ENCODE peak calls at places on chromosomes 3 and 15, in ten cellular contexts. One of them, this sample, is unnamed.

GRCh38 chr3:162390891-162391290 is 894.3 kb downstream of the OTOL1 start:
- DNase-seq in spleen: no peak
- DNase-seq in activated naive CD4-positive, alpha-beta T cell treated with anti-CD3 and anti-CD28 coated beads for 36 hours: no peak
- DNase-seq in activated CD8-positive, alpha-beta memory T cell treated with anti-CD3 and anti-CD28 coated beads, Interleukin-2, amount 50 U/mL, for 48 hours: no peak
- DNase-seq in HCT116: peak
- DNase-seq in DMS153: no peak
- DNase-seq in globus pallidus: no peak
- DNase-seq in nephron progenitor cell: no peak
- DNase-seq in cardiac fibroblast: peak
- DNase-seq in uterus: no peak
- DNase-seq in this sample: peak

GRCh38 chr15:96327155-96327741 is 3.3 kb upstream of the NR2F2 start:
- DNase-seq in DMS153: no peak
- DNase-seq in cardiac fibroblast: peak
- DNase-seq in spleen: no peak
- DNase-seq in nephron progenitor cell: no peak
- DNase-seq in uterus: peak
- DNase-seq in activated naive CD4-positive, alpha-beta T cell treated with anti-CD3 and anti-CD28 coated beads for 36 hours: no peak
- DNase-seq in globus pallidus: peak
- DNase-seq in activated CD8-positive, alpha-beta memory T cell treated with anti-CD3 and anti-CD28 coated beads, Interleukin-2, amount 50 U/mL, for 48 hours: no peak
- DNase-seq in HCT116: peak
- DNase-seq in this sample: peak

GRCh38 chr3:146086211-146086610 is 74.8 kb downstream of the PLOD2 start:
- DNase-seq in DMS153: no peak
- DNase-seq in cardiac fibroblast: no peak
- DNase-seq in uterus: no peak
- DNase-seq in activated naive CD4-positive, alpha-beta T cell treated with anti-CD3 and anti-CD28 coated beads for 36 hours: no peak
- DNase-seq in spleen: no peak
- DNase-seq in HCT116: no peak
- DNase-seq in activated CD8-positive, alpha-beta memory T cell treated with anti-CD3 and anti-CD28 coated beads, Interleukin-2, amount 50 U/mL, for 48 hours: no peak
- DNase-seq in globus pallidus: no peak
- DNase-seq in nephron progenitor cell: no peak
- DNase-seq in this sample: no peak

GRCh38 chr3:128323206-128324081 is 143.2 kb downstream of the DNAJB8 start:
- DNase-seq in HCT116: no peak
- DNase-seq in spleen: no peak
- DNase-seq in activated naive CD4-positive, alpha-beta T cell treated with anti-CD3 and anti-CD28 coated beads for 36 hours: no peak
- DNase-seq in nephron progenitor cell: no peak
- DNase-seq in uterus: no peak
- DNase-seq in cardiac fibroblast: no peak
- DNase-seq in DMS153: no peak
- DNase-seq in activated CD8-positive, alpha-beta memory T cell treated with anti-CD3 and anti-CD28 coated beads, Interleukin-2, amount 50 U/mL, for 48 hours: peak
- DNase-seq in globus pallidus: no peak
- DNase-seq in this sample: peak

GRCh38 chr3:133113526-133113925 is 75.3 kb downstream of the TMEM108 start:
- DNase-seq in uterus: no peak
- DNase-seq in nephron progenitor cell: no peak
- DNase-seq in globus pallidus: no peak
- DNase-seq in spleen: no peak
- DNase-seq in activated CD8-positive, alpha-beta memory T cell treated with anti-CD3 and anti-CD28 coated beads, Interleukin-2, amount 50 U/mL, for 48 hours: no peak
- DNase-seq in cardiac fibroblast: no peak
- DNase-seq in DMS153: no peak
- DNase-seq in activated naive CD4-positive, alpha-beta T cell treated with anti-CD3 and anti-CD28 coated beads for 36 hours: no peak
- DNase-seq in HCT116: no peak
- DNase-seq in this sample: no peak

GRCh38 chr3:14241716-14242115 is 63.1 kb downstream of the LSM3 start:
- DNase-seq in nephron progenitor cell: no peak
- DNase-seq in activated naive CD4-positive, alpha-beta T cell treated with anti-CD3 and anti-CD28 coated beads for 36 hours: no peak
- DNase-seq in activated CD8-positive, alpha-beta memory T cell treated with anti-CD3 and anti-CD28 coated beads, Interleukin-2, amount 50 U/mL, for 48 hours: no peak
- DNase-seq in globus pallidus: no peak
- DNase-seq in uterus: no peak
- DNase-seq in DMS153: no peak
- DNase-seq in cardiac fibroblast: no peak
- DNase-seq in spleen: no peak
- DNase-seq in HCT116: no peak
- DNase-seq in this sample: no peak

GRCh38 chr3:134249442-134249841 is 1.2 kb downstream of the RYK start:
- DNase-seq in nephron progenitor cell: no peak
- DNase-seq in HCT116: no peak
- DNase-seq in activated CD8-positive, alpha-beta memory T cell treated with anti-CD3 and anti-CD28 coated beads, Interleukin-2, amount 50 U/mL, for 48 hours: no peak
- DNase-seq in cardiac fibroblast: no peak
- DNase-seq in globus pallidus: peak
- DNase-seq in DMS153: no peak
- DNase-seq in spleen: no peak
- DNase-seq in uterus: no peak
- DNase-seq in activated naive CD4-positive, alpha-beta T cell treated with anti-CD3 and anti-CD28 coated beads for 36 hours: no peak
- DNase-seq in this sample: no peak

GRCh38 chr3:52372822-52373504 is 56.8 kb downstream of the DNAH1 start:
- DNase-seq in DMS153: no peak
- DNase-seq in activated naive CD4-positive, alpha-beta T cell treated with anti-CD3 and anti-CD28 coated beads for 36 hours: peak
- DNase-seq in uterus: no peak
- DNase-seq in activated CD8-positive, alpha-beta memory T cell treated with anti-CD3 and anti-CD28 coated beads, Interleukin-2, amount 50 U/mL, for 48 hours: no peak
- DNase-seq in HCT116: no peak
- DNase-seq in cardiac fibroblast: no peak
- DNase-seq in spleen: peak
- DNase-seq in globus pallidus: no peak
- DNase-seq in nephron progenitor cell: peak
- DNase-seq in this sample: no peak

GRCh38 chr3:66403268-66403990 is 97.4 kb downstream of the LRIG1 start:
- DNase-seq in DMS153: no peak
- DNase-seq in nephron progenitor cell: no peak
- DNase-seq in HCT116: no peak
- DNase-seq in activated CD8-positive, alpha-beta memory T cell treated with anti-CD3 and anti-CD28 coated beads, Interleukin-2, amount 50 U/mL, for 48 hours: no peak
- DNase-seq in globus pallidus: no peak
- DNase-seq in cardiac fibroblast: no peak
- DNase-seq in spleen: no peak
- DNase-seq in activated naive CD4-positive, alpha-beta T cell treated with anti-CD3 and anti-CD28 coated beads for 36 hours: no peak
- DNase-seq in uterus: no peak
- DNase-seq in this sample: peak

GRCh38 chr15:35522061-35522460 is 23.9 kb downstream of the DPH6 start:
- DNase-seq in HCT116: no peak
- DNase-seq in spleen: no peak
- DNase-seq in DMS153: no peak
- DNase-seq in nephron progenitor cell: no peak
- DNase-seq in globus pallidus: no peak
- DNase-seq in activated CD8-positive, alpha-beta memory T cell treated with anti-CD3 and anti-CD28 coated beads, Interleukin-2, amount 50 U/mL, for 48 hours: no peak
- DNase-seq in cardiac fibroblast: peak
- DNase-seq in activated naive CD4-positive, alpha-beta T cell treated with anti-CD3 and anti-CD28 coated beads for 36 hours: no peak
- DNase-seq in uterus: no peak
- DNase-seq in this sample: no peak

GRCh38 chr3:86175051-86175536 is 815.9 kb downstream of the VGLL3 start:
- DNase-seq in globus pallidus: no peak
- DNase-seq in DMS153: no peak
- DNase-seq in cardiac fibroblast: no peak
- DNase-seq in HCT116: no peak
- DNase-seq in activated CD8-positive, alpha-beta memory T cell treated with anti-CD3 and anti-CD28 coated beads, Interleukin-2, amount 50 U/mL, for 48 hours: no peak
- DNase-seq in uterus: no peak
- DNase-seq in spleen: no peak
- DNase-seq in activated naive CD4-positive, alpha-beta T cell treated with anti-CD3 and anti-CD28 coated beads for 36 hours: no peak
- DNase-seq in nephron progenitor cell: no peak
- DNase-seq in this sample: no peak

GRCh38 chr3:89867286-89867685 is 759.9 kb downstream of the EPHA3 start:
- DNase-seq in nephron progenitor cell: no peak
- DNase-seq in activated CD8-positive, alpha-beta memory T cell treated with anti-CD3 and anti-CD28 coated beads, Interleukin-2, amount 50 U/mL, for 48 hours: no peak
- DNase-seq in activated naive CD4-positive, alpha-beta T cell treated with anti-CD3 and anti-CD28 coated beads for 36 hours: no peak
- DNase-seq in globus pallidus: no peak
- DNase-seq in HCT116: no peak
- DNase-seq in spleen: no peak
- DNase-seq in cardiac fibroblast: no peak
- DNase-seq in DMS153: no peak
- DNase-seq in uterus: no peak
- DNase-seq in this sample: no peak

GRCh38 chr3:171996178-171996817 is 43.1 kb upstream of the FNDC3B start:
- DNase-seq in globus pallidus: no peak
- DNase-seq in uterus: no peak
- DNase-seq in cardiac fibroblast: no peak
- DNase-seq in spleen: no peak
- DNase-seq in nephron progenitor cell: no peak
- DNase-seq in activated CD8-positive, alpha-beta memory T cell treated with anti-CD3 and anti-CD28 coated beads, Interleukin-2, amount 50 U/mL, for 48 hours: no peak
- DNase-seq in DMS153: no peak
- DNase-seq in activated naive CD4-positive, alpha-beta T cell treated with anti-CD3 and anti-CD28 coated beads for 36 hours: no peak
- DNase-seq in HCT116: no peak
- DNase-seq in this sample: no peak

GRCh38 chr15:57060799-57061198 is 142.4 kb downstream of the TCF12 start:
- DNase-seq in uterus: no peak
- DNase-seq in activated CD8-positive, alpha-beta memory T cell treated with anti-CD3 and anti-CD28 coated beads, Interleukin-2, amount 50 U/mL, for 48 hours: no peak
- DNase-seq in HCT116: peak
- DNase-seq in globus pallidus: peak
- DNase-seq in spleen: no peak
- DNase-seq in activated naive CD4-positive, alpha-beta T cell treated with anti-CD3 and anti-CD28 coated beads for 36 hours: no peak
- DNase-seq in nephron progenitor cell: no peak
- DNase-seq in DMS153: no peak
- DNase-seq in cardiac fibroblast: peak
- DNase-seq in this sample: peak

GRCh38 chr3:46280105-46280797 is 38.0 kb downstream of the CCR3 start:
- DNase-seq in uterus: no peak
- DNase-seq in nephron progenitor cell: no peak
- DNase-seq in DMS153: no peak
- DNase-seq in spleen: no peak
- DNase-seq in activated naive CD4-positive, alpha-beta T cell treated with anti-CD3 and anti-CD28 coated beads for 36 hours: peak
- DNase-seq in globus pallidus: no peak
- DNase-seq in activated CD8-positive, alpha-beta memory T cell treated with anti-CD3 and anti-CD28 coated beads, Interleukin-2, amount 50 U/mL, for 48 hours: no peak
- DNase-seq in cardiac fibroblast: peak
- DNase-seq in HCT116: peak
- DNase-seq in this sample: no peak

GRCh38 chr3:197117107-197117506 is 87.5 kb upstream of the MELTF start:
- DNase-seq in activated naive CD4-positive, alpha-beta T cell treated with anti-CD3 and anti-CD28 coated beads for 36 hours: no peak
- DNase-seq in HCT116: no peak
- DNase-seq in cardiac fibroblast: no peak
- DNase-seq in uterus: no peak
- DNase-seq in DMS153: no peak
- DNase-seq in spleen: no peak
- DNase-seq in nephron progenitor cell: no peak
- DNase-seq in activated CD8-positive, alpha-beta memory T cell treated with anti-CD3 and anti-CD28 coated beads, Interleukin-2, amount 50 U/mL, for 48 hours: no peak
- DNase-seq in globus pallidus: no peak
- DNase-seq in this sample: no peak

GRCh38 chr15:38069506-38069905 is 135.1 kb downstream of the TMCO5A start:
- DNase-seq in globus pallidus: no peak
- DNase-seq in DMS153: no peak
- DNase-seq in activated CD8-positive, alpha-beta memory T cell treated with anti-CD3 and anti-CD28 coated beads, Interleukin-2, amount 50 U/mL, for 48 hours: no peak
- DNase-seq in nephron progenitor cell: no peak
- DNase-seq in HCT116: no peak
- DNase-seq in uterus: peak
- DNase-seq in activated naive CD4-positive, alpha-beta T cell treated with anti-CD3 and anti-CD28 coated beads for 36 hours: no peak
- DNase-seq in cardiac fibroblast: peak
- DNase-seq in spleen: no peak
- DNase-seq in this sample: peak